ENCODE peak calls at places on chromosome 16, in four cellular contexts. C is astrocyte, G is astrocyte of the spinal cord, W is HFFc6. Z is an unnamed sample.

GRCh38 chr16:57479422-57480126 is 6.7 kb downstream of the DOK4 start:
- DNase-seq in C (peak; percentile 54), W (peak; percentile 40), G (peak; percentile 54), Z (no peak)

GRCh38 chr16:22206847-22207714 is 1.0 kb downstream of the EEF2K start:
- DNase-seq in G (peak; percentile 73), C (peak; percentile 68), W (peak; percentile 41), Z (peak; percentile 57)

GRCh38 chr16:28042856-28043255 is 20.7 kb downstream of the GSG1L start:
- DNase-seq in G (peak; percentile 36), C (peak; percentile 67), W (peak; percentile 30), Z (no peak)

GRCh38 chr16:30565526-30565925 is 6.0 kb downstream of the ZNF688 start:
- DNase-seq in C (no peak), G (no peak), W (no peak), Z (no peak)

GRCh38 chr16:9112166-9112843 is 20.9 kb downstream of the HAPSTR1 start:
- DNase-seq in W (no peak), G (no peak), C (no peak), Z (no peak)

GRCh38 chr16:67158637-67159600 is 790 bp downstream of the TRADD start:
- DNase-seq in C (no peak), G (no peak), W (no peak), Z (peak; percentile 65)

GRCh38 chr16:30786936-30787612 is at the start of gene ZNF629:
- DNase-seq in W (peak; percentile 37), G (peak; percentile 71), C (peak; percentile 50), Z (peak; percentile 78)

GRCh38 chr16:64130140-64130539 is 991.7 kb downstream of the CDH11 start:
- DNase-seq in C (no peak), G (no peak), W (no peak), Z (no peak)

GRCh38 chr16:73527191-73527590 is 479.3 kb upstream of the ZFHX3 start:
- DNase-seq in C (no peak), W (no peak), G (no peak), Z (no peak)

GRCh38 chr16:10541396-10541795 is 39.0 kb downstream of the EMP2 start:
- DNase-seq in W (no peak), G (no peak), C (no peak), Z (no peak)

GRCh38 chr16:8583199-8583598 is 7.1 kb downstream of the TMEM114 start:
- DNase-seq in W (no peak), G (peak; percentile 74), C (peak; percentile 4), Z (no peak)

GRCh38 chr16:81494888-81495287 is 50.3 kb downstream of the CMIP start:
- DNase-seq in C (no peak), G (no peak), W (no peak), Z (no peak)

GRCh38 chr16:28237754-28238357 is 26.1 kb upstream of the XPO6 start:
- DNase-seq in G (no peak), W (no peak), C (no peak), Z (no peak)

GRCh38 chr16:1492082-1492922 is 858 bp upstream of the TELO2 start:
- DNase-seq in C (no peak), G (no peak), W (no peak), Z (no peak)

GRCh38 chr16:1494711-1495110 is 1.6 kb downstream of the TELO2 start:
- DNase-seq in G (no peak), C (no peak), W (no peak), Z (no peak)

GRCh38 chr16:1493746-1494094 is 560 bp downstream of the TELO2 start:
- DNase-seq in G (peak; percentile 10), C (no peak), W (no peak), Z (no peak)

GRCh38 chr16:1494129-1494640 is 1.0 kb downstream of the TELO2 start:
- DNase-seq in G (peak; percentile 73), W (peak; percentile 83), C (peak; percentile 50), Z (no peak)

GRCh38 chr16:1492923-1493745 is at the start of gene TELO2:
- DNase-seq in W (peak; percentile 55), C (peak; percentile 39), G (peak; percentile 75), Z (peak; percentile 89)
- TF ChIP-seq CTCF in W (peak; percentile 7), C (no peak), G (no peak), Z (no peak)

DNA sequence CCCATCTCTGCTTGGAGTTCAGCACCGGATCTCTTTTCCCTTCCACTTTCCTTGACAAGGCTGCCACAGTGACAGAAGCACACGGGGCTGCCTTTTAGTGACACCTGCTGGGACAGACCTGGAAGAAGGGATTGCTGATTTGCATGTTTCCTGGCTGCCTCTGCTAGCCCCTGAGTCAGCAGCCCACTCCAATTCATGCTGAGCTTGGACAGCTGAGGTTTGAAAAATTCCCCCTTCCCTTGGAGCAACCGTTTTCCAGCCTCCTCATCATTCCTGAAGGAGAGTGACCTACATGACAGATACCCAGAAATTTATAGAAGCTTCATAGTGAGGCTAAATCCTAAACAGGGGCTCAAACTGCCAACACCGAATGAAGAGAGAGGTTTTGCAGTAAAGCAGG is 18.8 kb upstream of the RBL2 start:
- DNase-seq in C (no peak), W (no peak), G (no peak), Z (peak; percentile 56)
- TF ChIP-seq CTCF in C (no peak), W (no peak), G (no peak), Z (no peak)

GRCh38 chr16:3025032-3026002 is 1.5 kb downstream of the THOC6 start:
- DNase-seq in C (no peak), G (no peak), W (no peak), Z (no peak)
- TF ChIP-seq CTCF in C (no peak), G (no peak), W (no peak), Z (no peak)

GRCh38 chr16:88747588-88748301 is 37.3 kb downstream of the PIEZO1 start:
- DNase-seq in C (no peak), G (no peak), W (no peak), Z (peak; percentile 90)
- TF ChIP-seq CTCF in C (no peak), G (peak; percentile 25), W (peak; percentile 58), Z (peak; percentile 89)

DNA sequence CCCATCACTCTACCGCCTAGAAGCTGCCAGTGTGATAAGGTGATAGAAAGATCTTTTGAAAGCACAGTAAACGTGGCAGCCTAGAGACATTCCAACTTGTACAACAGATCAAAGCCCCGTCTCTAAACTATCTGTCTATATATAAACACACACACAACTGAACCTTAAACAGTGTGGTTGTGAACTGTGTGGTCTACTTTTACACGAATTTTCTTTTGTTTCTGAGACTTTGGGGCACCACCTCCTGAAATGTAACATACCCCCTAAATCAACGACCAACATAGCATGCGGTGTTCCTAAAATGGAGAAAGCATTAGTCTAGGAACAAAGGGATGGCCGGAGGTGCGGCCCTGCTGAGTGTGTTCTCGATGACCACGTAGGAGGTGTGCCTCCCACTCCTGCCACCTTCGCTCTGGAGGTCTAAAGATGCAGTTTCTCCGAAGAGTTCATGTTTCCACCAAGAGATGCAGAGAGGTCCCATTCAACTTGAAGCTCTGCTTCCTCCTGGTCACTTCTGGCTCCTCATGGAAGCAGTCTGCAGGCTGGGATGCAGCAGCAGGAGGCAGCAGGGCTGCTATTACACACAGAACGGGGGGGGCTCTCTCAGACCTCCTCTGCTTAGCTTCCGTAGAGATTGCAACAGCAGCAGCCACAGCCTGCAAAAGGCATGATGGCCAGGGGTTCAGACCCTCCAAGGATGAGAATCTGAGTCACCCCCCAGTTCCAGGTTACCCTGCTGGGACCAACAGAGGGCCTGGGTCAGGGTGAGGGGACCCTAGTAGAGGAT is 22.6 kb upstream of the USP10 start:
- DNase-seq in W (no peak), G (peak; percentile 17), C (no peak), Z (no peak)
- TF ChIP-seq CTCF in W (no peak), G (no peak), C (no peak), Z (no peak)

DNA sequence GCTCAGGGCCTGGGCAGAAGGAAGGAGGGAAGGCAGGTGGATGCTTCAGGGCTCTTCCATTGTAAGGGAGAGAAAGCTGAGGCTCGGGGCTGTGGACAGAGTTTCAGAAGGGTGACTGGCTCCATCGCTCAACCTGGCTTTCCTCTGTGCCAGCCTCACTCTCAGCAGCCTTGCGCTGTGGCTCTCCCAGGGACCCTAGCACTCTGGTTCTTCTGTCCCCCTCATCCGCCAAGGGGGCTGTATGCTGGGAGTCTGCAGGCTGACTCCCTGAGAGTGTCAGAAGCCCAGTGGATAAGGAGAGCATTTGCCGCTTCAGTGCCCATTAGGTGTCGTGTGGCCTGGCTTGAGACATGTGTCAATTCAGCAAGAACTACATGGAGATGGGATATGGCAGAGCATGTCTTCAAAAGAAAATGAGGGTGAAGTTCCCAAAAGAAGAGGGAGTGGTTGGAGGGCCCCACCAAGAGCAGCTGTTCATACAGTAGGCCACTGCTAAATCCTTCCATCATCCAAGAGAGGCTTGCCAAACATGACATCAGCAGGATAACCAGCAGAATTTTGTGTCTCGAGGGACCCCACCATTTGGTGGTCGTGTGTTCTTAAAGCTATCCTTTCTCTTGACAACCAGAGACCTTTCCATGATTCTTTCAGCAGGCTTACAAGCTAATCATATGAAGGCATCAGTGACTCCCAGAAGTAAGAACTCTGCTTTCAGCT is 148.2 kb downstream of the IRX5 start:
- DNase-seq in W (no peak), G (no peak), C (no peak), Z (no peak)
- TF ChIP-seq CTCF in W (no peak), G (no peak), C (no peak), Z (no peak)

DNA sequence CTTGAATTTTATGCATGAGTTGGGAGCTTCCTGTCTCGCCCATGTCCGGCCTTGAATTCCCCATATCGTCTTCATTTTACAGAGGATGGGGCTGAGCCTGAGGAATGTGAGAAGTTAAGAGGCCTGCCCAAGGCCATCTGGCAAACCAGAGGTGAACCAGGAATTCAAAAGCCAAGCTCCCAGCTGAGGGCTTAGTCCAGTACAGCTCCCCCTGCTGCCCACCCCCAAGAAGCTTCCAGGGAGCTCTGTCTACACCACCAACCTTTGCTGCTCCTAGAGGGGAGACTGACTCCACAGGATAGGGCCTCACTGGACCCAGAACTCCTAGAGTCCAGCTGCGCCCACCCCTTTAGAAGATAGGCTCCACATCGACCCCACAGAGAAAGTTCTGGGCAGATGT is 20.7 kb upstream of the C16orf78 start:
- DNase-seq in W (no peak), C (no peak), G (no peak), Z (peak; percentile 20)
- TF ChIP-seq CTCF in W (peak; percentile 41), C (peak; percentile 7), G (peak; percentile 33), Z (no peak)

GRCh38 chr16:78100162-78100467 is 661 bp downstream of the WWOX start:
- DNase-seq in G (no peak), C (no peak), W (no peak), Z (no peak)
- TF ChIP-seq CTCF in G (no peak), C (no peak), W (peak; percentile 7), Z (no peak)